ENCODE peak calls at places on chromosomes 11 and 22, in eight cellular contexts. Z, B, K, O, T, L, X and E are unnamed samples. For H3K9me3, the result is how much of the 10 kb centered on the place peaks cover.

GRCh38 chr22:37601540-37602442 is 6.8 kb upstream of the GGA1 start:
- DNase-seq in Z (peak), B (no peak), K (no peak), O (peak), T (no peak), L (no peak), X (peak), E (no peak)

GRCh38 chr22:37260939-37261338 is 16.9 kb upstream of the RAC2 start:
- DNase-seq in Z (peak), B (peak), K (peak), O (peak), T (peak), L (peak), X (peak), E (peak)

GRCh38 chr11:122920579-122920978 is 38.0 kb downstream of the JHY start:
- DNase-seq in Z (no peak), B (no peak), K (no peak), O (no peak), T (no peak), L (no peak), X (no peak), E (no peak)

GRCh38 chr11:25859776-25860175 is 472.2 kb upstream of the ANO3 start:
- DNase-seq in Z (no peak), B (no peak), K (no peak), O (no peak), T (no peak), L (no peak), X (no peak), E (no peak)

GRCh38 chr11:26248661-26249060 is 83.3 kb upstream of the ANO3 start:
- DNase-seq in Z (no peak), B (no peak), K (no peak), O (no peak), T (no peak), L (no peak), X (no peak), E (no peak)

GRCh38 chr11:71183878-71184277 is 68.5 kb downstream of the SHANK2 start:
- DNase-seq in Z (no peak), B (no peak), K (peak), O (no peak), T (no peak), L (no peak), X (no peak), E (no peak)

GRCh38 chr11:13011366-13012036 is 2.4 kb downstream of the RASSF10 start:
- DNase-seq in Z (no peak), B (no peak), K (no peak), O (no peak), T (no peak), L (no peak), X (no peak), E (no peak)

GRCh38 chr11:124080319-124081001 is 34.8 kb upstream of the VWA5A start:
- DNase-seq in Z (no peak), B (no peak), K (no peak), O (no peak), T (no peak), L (no peak), X (no peak), E (no peak)

GRCh38 chr22:36184433-36185035 is 17.1 kb downstream of the APOL4 start:
- DNase-seq in Z (no peak), B (no peak), K (no peak), O (peak), T (no peak), L (no peak), X (peak), E (no peak)

GRCh38 chr11:129528296-129528695 is 152.6 kb downstream of the BARX2 start:
- DNase-seq in Z (no peak), B (no peak), K (no peak), O (no peak), T (no peak), L (no peak), X (no peak), E (no peak)

GRCh38 chr11:64067257-64067993 is 31.7 kb downstream of the FLRT1 start:
- DNase-seq in Z (no peak), B (no peak), K (no peak), O (peak), T (peak), L (no peak), X (no peak), E (no peak)

GRCh38 chr11:33790088-33790487 is 15.8 kb upstream of the FBXO3 start:
- DNase-seq in Z (no peak), B (no peak), K (no peak), O (no peak), T (no peak), L (no peak), X (no peak), E (no peak)

GRCh38 chr11:22521226-22521625 is 104.4 kb downstream of the FANCF start:
- DNase-seq in Z (no peak), B (no peak), K (no peak), O (peak), T (no peak), L (no peak), X (peak), E (no peak)

GRCh38 chr11:8693010-8693551 is 10.5 kb downstream of the RPL27A start:
- DNase-seq in Z (no peak), B (no peak), K (no peak), O (no peak), T (no peak), L (no peak), X (no peak), E (no peak)

GRCh38 chr11:87820026-87820425 is 355.2 kb downstream of the RAB38 start:
- DNase-seq in Z (no peak), B (no peak), K (no peak), O (no peak), T (no peak), L (no peak), X (peak), E (no peak)

GRCh38 chr11:65213322-65214211 is 31.8 kb downstream of the CAPN1 start:
- DNase-seq in Z (no peak), B (no peak), K (no peak), O (no peak), T (peak), L (peak), X (peak), E (no peak)

GRCh38 chr11:69682221-69682620 is 7.1 kb upstream of the LTO1 start:
- DNase-seq in Z (no peak), B (no peak), K (peak), O (no peak), T (no peak), L (no peak), X (no peak), E (no peak)

GRCh38 chr11:41404109-41404508 is 55.3 kb downstream of the LRRC4C start:
- DNase-seq in Z (no peak), B (no peak), K (no peak), O (no peak), T (no peak), L (no peak), X (no peak), E (no peak)

GRCh38 chr22:24926849-24927579 is 19.5 kb downstream of the LHFPL7 start:
- DNase-seq in Z (no peak), B (no peak), K (no peak), O (no peak), T (no peak), L (no peak), X (peak), E (no peak)

GRCh38 chr11:130115218-130115617 is 44.4 kb upstream of the ST14 start:
- DNase-seq in Z (peak), B (no peak), K (no peak), O (peak), T (no peak), L (no peak), X (peak), E (no peak)

GRCh38 chr11:122721964-122722266 is 66.4 kb downstream of the UBASH3B start:
- DNase-seq in Z (no peak), B (no peak), K (no peak), O (no peak), T (peak), L (no peak), X (peak), E (no peak)

GRCh38 chr11:63822438-63822837 is 9.2 kb downstream of the SPINDOC start:
- DNase-seq in Z (no peak), B (no peak), K (no peak), O (no peak), T (no peak), L (no peak), X (no peak), E (no peak)

GRCh38 chr11:107969219-107969618 is 39.5 kb upstream of the CUL5 start:
- DNase-seq in Z (no peak), B (no peak), K (no peak), O (no peak), T (no peak), L (no peak), X (no peak), E (no peak)

GRCh38 chr11:3190600-3190999 is 25.5 kb upstream of the OSBPL5 start:
- DNase-seq in Z (no peak), B (no peak), K (no peak), O (no peak), T (no peak), L (no peak), X (no peak), E (no peak)

GRCh38 chr11:15929371-15929801 is 427.0 kb downstream of the SOX6 start:
- DNase-seq in Z (no peak), B (no peak), K (no peak), O (no peak), T (no peak), L (no peak), X (no peak), E (no peak)

GRCh38 chr22:30390974-30391691 is 3.9 kb upstream of the RNF215 start:
- DNase-seq in Z (peak), B (peak), K (no peak), O (peak), T (peak), L (peak), X (peak), E (peak)

GRCh38 chr11:44542372-44542771 is 23.1 kb upstream of the CD82 start:
- DNase-seq in Z (no peak), B (no peak), K (peak), O (peak), T (peak), L (no peak), X (no peak), E (no peak)

GRCh38 chr22:42856179-42856864 is 751 bp downstream of the ARFGAP3 start:
- DNase-seq in Z (peak), B (peak), K (peak), O (peak), T (peak), L (peak), X (peak), E (peak)

GRCh38 chr11:33478111-33478573 is 221.0 kb downstream of the HIPK3 start:
- DNase-seq in Z (peak), B (no peak), K (no peak), O (no peak), T (no peak), L (no peak), X (peak), E (no peak)

GRCh38 chr11:94767701-94768601 is at the start of gene AMOTL1:
- DNase-seq in Z (peak), B (no peak), K (peak), O (peak), T (no peak), L (peak), X (peak), E (no peak)

GRCh38 chr22:36562261-36562835 is 33.4 kb upstream of the EIF3D start:
- DNase-seq in Z (no peak), B (no peak), K (no peak), O (no peak), T (no peak), L (no peak), X (peak), E (no peak)

GRCh38 chr11:1714908-1715885 is 18.2 kb downstream of the KRTAP5-6 start:
- DNase-seq in Z (no peak), B (no peak), K (no peak), O (no peak), T (no peak), L (no peak), X (no peak), E (no peak)

GRCh38 chr22:19793656-19794310 is 33.2 kb downstream of the TBX1 start:
- DNase-seq in Z (no peak), B (no peak), K (no peak), O (no peak), T (no peak), L (no peak), X (no peak), E (no peak)

GRCh38 chr11:36594316-36594989 is at the start of gene IFTAP:
- DNase-seq in Z (peak), B (peak), K (peak), O (peak), T (peak), L (no peak), X (peak), E (no peak)

GRCh38 chr11:19073454-19074415 is 13.2 kb upstream of the MRGPRX2 start:
- DNase-seq in Z (no peak), B (no peak), K (no peak), O (no peak), T (no peak), L (no peak), X (no peak), E (no peak)

GRCh38 chr11:62409831-62410230 is 9.0 kb upstream of the SCGB1A1 start:
- DNase-seq in Z (no peak), B (no peak), K (no peak), O (no peak), T (no peak), L (no peak), X (no peak), E (no peak)

GRCh38 chr11:125174057-125174456 is 9.5 kb downstream of the PKNOX2 start:
- DNase-seq in Z (no peak), B (no peak), K (no peak), O (no peak), T (no peak), L (no peak), X (no peak), E (no peak)

GRCh38 chr11:33976351-33977199 is 75.0 kb upstream of the CAPRIN1 start:
- DNase-seq in Z (no peak), B (no peak), K (no peak), O (peak), T (no peak), L (no peak), X (peak), E (no peak)

GRCh38 chr11:125075900-125076317 is 12.8 kb downstream of the SLC37A2 start:
- DNase-seq in Z (no peak), B (no peak), K (no peak), O (no peak), T (no peak), L (no peak), X (no peak), E (no peak)

DNA sequence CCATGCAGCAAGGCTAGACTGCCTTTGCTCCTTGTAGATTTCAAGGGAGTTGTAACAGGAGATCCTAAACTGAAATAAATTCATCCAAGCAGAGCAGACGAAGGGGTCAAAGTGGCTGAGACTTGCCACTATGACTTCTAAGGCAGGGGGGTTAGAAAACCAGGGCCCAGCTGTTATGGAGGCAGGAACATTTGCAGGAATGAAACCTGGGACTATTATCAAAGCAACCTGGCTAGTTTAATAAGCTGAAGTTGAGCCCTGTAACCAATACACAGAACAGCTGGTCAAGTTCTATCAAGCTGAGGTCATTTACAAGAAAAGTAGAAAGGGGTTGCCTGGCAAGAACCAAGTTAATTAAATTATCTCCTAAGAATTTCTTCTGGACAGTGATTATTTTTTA is 122.2 kb upstream of the TRPC6 start:
- DNase-seq in Z (no peak), B (no peak), K (no peak), O (no peak), T (no peak), L (no peak), X (peak), E (no peak)
- H3K9me3 ChIP-seq in Z (under half), B (under half), K (under half), O (under half), T (under half), L (under half), X (under half), E (under half)

GRCh38 chr22:47282851-47283250 is 520.4 kb downstream of the TBC1D22A start:
- DNase-seq in Z (no peak), B (no peak), K (no peak), O (no peak), T (no peak), L (no peak), X (no peak), E (no peak)

GRCh38 chr22:47284360-47284759 is 521.9 kb downstream of the TBC1D22A start:
- DNase-seq in Z (no peak), B (no peak), K (peak), O (no peak), T (no peak), L (no peak), X (no peak), E (no peak)

GRCh38 chr22:47283616-47284270 is 521.3 kb downstream of the TBC1D22A start:
- DNase-seq in Z (no peak), B (no peak), K (peak), O (no peak), T (no peak), L (no peak), X (no peak), E (no peak)

GRCh38 chr22:47281126-47282106 is 519.0 kb downstream of the TBC1D22A start:
- DNase-seq in Z (no peak), B (no peak), K (no peak), O (no peak), T (no peak), L (no peak), X (no peak), E (no peak)

DNA sequence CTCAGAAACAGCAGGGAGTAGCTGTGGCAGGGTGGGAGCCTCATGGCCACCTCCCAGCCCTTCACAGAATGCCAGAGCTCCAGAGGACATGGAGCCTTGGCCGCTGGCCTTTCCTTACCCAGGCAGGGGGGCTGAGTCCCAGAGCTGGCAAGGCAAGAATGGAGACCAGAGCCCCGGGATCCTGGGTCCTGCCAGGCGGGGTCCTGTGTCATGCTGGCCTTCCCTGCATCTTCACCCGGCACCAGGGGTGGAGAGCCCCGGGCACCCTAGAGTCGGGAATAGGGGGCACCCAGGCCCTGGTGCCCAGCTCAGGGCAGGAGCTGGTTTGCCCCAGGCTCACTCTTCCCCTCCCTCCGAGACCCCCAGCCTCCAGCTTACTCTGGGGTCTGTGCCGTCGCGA is 519.9 kb downstream of the TBC1D22A start:
- DNase-seq in Z (no peak), B (no peak), K (no peak), O (no peak), T (no peak), L (no peak), X (no peak), E (no peak)
- H3K9me3 ChIP-seq in Z (under half), B (under half), K (under half), O (under half), T (under half), L (under half), X (under half), E (under half)

GRCh38 chr11:97995874-97996273 is 1024.9 kb upstream of the CNTN5 start:
- DNase-seq in Z (no peak), B (no peak), K (no peak), O (no peak), T (no peak), L (no peak), X (no peak), E (no peak)

GRCh38 chr11:97993565-97993964 is 1027.2 kb upstream of the CNTN5 start:
- DNase-seq in Z (no peak), B (no peak), K (no peak), O (no peak), T (no peak), L (no peak), X (no peak), E (no peak)

GRCh38 chr11:97989121-97989520 is 1031.6 kb upstream of the CNTN5 start:
- DNase-seq in Z (no peak), B (no peak), K (no peak), O (no peak), T (no peak), L (no peak), X (no peak), E (no peak)

GRCh38 chr11:97990162-97990920 is 1030.4 kb upstream of the CNTN5 start:
- DNase-seq in Z (no peak), B (no peak), K (no peak), O (no peak), T (no peak), L (no peak), X (peak), E (no peak)
- H3K9me3 ChIP-seq in Z (under half), B (under half), K (under half), O (under half), T (under half), L (under half), X (under half), E (under half)

GRCh38 chr11:46065681-46066080 is 55.6 kb downstream of the PHF21A start:
- DNase-seq in Z (no peak), B (no peak), K (no peak), O (no peak), T (no peak), L (no peak), X (no peak), E (no peak)
- H3K9me3 ChIP-seq in Z (under half), B (under half), K (under half), O (under half), T (under half), L (under half), X (under half), E (under half)

GRCh38 chr11:54927704-54928103 is 221.1 kb downstream of the OR4A5 start:
- DNase-seq in Z (no peak), B (no peak), K (no peak), O (no peak), T (no peak), L (no peak), X (no peak), E (no peak)

GRCh38 chr11:54930930-54931329 is 224.3 kb downstream of the OR4A5 start:
- DNase-seq in Z (no peak), B (no peak), K (peak), O (no peak), T (no peak), L (no peak), X (no peak), E (no peak)
- H3K9me3 ChIP-seq in Z (under half), B (under half), K (under half), O (half or more), T (under half), L (under half), X (under half), E (under half)

GRCh38 chr22:40239345-40239683 is 61.6 kb downstream of the TNRC6B start:
- DNase-seq in Z (no peak), B (no peak), K (no peak), O (no peak), T (no peak), L (no peak), X (no peak), E (peak)

GRCh38 chr22:40240671-40241070 is 62.9 kb downstream of the TNRC6B start:
- DNase-seq in Z (no peak), B (peak), K (no peak), O (no peak), T (no peak), L (peak), X (no peak), E (no peak)

GRCh38 chr22:40238425-40239344 is 61.0 kb downstream of the TNRC6B start:
- DNase-seq in Z (no peak), B (no peak), K (no peak), O (peak), T (no peak), L (no peak), X (peak), E (no peak)

GRCh38 chr22:40240160-40240559 is 62.4 kb downstream of the TNRC6B start:
- DNase-seq in Z (no peak), B (no peak), K (no peak), O (no peak), T (no peak), L (no peak), X (no peak), E (no peak)

DNA sequence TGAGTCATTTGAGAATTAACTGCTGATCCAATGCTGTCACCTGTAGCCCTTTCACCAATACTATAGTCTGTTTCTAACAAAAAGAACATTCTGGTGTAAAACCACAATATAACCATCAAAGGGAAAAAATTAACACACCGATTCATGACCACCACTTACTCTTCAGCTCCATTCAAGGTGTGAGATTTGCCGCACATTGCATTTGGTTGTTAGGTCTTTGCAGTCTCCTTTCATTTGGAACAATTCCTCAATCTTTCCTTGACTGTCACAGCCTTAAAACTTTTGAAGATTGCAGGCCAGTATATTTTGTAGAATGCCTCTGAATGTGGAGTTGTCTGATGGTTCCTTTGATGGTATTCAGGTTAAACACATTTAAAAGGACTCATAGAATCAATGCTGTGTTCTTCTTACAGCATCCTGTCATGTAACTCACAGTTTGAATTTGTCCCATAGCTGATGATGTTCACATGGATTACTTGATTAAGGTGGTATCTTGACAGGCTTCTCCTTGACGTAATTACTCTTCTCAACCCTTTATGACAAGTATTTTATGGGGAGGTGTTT is 63.6 kb downstream of the TNRC6B start:
- DNase-seq in Z (no peak), B (no peak), K (no peak), O (no peak), T (peak), L (no peak), X (no peak), E (no peak)
- H3K9me3 ChIP-seq in Z (under half), B (under half), K (under half), O (under half), T (under half), L (under half), X (under half), E (under half)